ENCODE peak calls at places on chromosomes 4 and X, in ten cellular contexts. F is breast epithelium, I is Calu3, T is lower lobe of right lung, R is fibroblast of the aortic adventitia, L is PC-9, C is lower leg skin, K is testis, E is cardiac muscle cell, Q is AG09319. D is an unnamed sample.

GRCh38 chr4:184824776-184825393 is 883 bp downstream of the ACSL1 start:
- DNase-seq in I (no peak), C (no peak), K (no peak), L (no peak), E (no peak), F (no peak), R (peak; percentile 22), T (no peak), Q (no peak), D (no peak)

GRCh38 chr4:158768577-158769174 is at the start of gene FNIP2:
- DNase-seq in F (peak; percentile 50), C (peak; percentile 53), R (peak; percentile 57), E (peak; percentile 91), I (peak; percentile 76), K (peak; percentile 84), L (peak; percentile 34), Q (peak; percentile 31), T (peak; percentile 88), D (peak; percentile 45)

GRCh38 chr4:15544196-15544730 is 74.6 kb downstream of the CC2D2A start:
- DNase-seq in I (no peak), F (no peak), T (no peak), E (no peak), K (no peak), L (no peak), Q (no peak), C (no peak), R (no peak), D (no peak)

GRCh38 chr4:186819357-186820086 is 95.9 kb upstream of the FAT1 start:
- DNase-seq in R (no peak), E (no peak), T (no peak), C (no peak), L (no peak), Q (no peak), F (no peak), I (no peak), K (no peak), D (no peak)

GRCh38 chr4:173332963-173333657 is 1.0 kb downstream of the HMGB2 start:
- DNase-seq in K (no peak), R (no peak), C (no peak), Q (no peak), F (no peak), L (peak; percentile 38), E (no peak), T (no peak), I (peak; percentile 4), D (no peak)

GRCh38 chrX:15882704-15883539 is 28.3 kb upstream of the AP1S2 start:
- DNase-seq in F (no peak), C (no peak), E (peak; percentile 59), R (peak; percentile 28), L (no peak), Q (no peak), T (no peak), K (no peak), I (peak; percentile 16), D (no peak)

GRCh38 chrX:155534800-155535199 is 76.4 kb upstream of the F8A3 start:
- DNase-seq in L (no peak), R (no peak), C (no peak), K (no peak), I (no peak), Q (no peak), F (no peak), T (no peak), E (no peak), D (no peak)

GRCh38 chrX:155247497-155247896 is 16.8 kb downstream of the RAB39B start:
- DNase-seq in T (no peak), I (no peak), K (no peak), F (no peak), Q (no peak), L (no peak), C (no peak), R (no peak), E (no peak), D (no peak)

DNA sequence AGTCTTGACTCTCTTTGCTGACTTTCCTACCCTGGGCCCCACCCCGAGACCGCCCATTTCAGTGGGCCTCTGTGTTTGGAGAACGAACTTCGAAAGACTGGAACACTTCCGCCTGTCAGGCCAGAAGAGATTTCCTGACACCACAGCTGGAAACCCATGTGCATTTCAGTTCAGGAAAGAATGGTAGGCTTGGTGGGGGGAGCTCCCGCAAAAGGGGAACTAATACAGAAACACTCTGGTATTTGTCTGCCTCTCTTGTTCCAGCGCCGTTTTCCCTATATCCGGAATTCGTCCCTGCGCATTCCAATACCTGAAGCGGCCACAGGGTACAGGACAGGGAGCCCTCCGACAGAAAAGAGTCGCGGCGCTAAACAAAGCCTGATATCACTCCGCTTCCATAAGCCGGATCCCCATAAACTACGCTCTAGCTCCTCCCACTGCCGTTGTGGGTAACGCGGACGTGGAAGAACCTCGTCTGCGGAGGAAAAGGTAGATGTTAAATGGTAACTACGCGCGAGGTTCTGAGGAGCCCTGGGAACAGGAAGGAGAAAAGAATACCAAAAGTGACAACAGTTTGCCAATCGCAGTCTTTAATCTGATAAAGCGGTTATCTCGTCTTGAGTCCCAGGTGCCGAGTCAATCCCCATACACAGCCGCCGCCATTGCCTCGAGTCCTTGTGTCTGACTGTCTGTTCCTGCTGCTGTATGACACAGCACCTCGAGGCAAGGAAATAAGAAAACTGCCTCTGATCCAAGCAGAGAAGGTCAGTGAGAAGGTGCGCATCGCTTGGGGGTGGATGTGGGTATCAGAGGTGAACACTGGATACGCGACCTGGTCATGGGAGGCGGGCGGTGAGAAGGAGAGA is at the start of gene ARMCX5:
- DNase-seq in I (peak; percentile 77), F (peak; percentile 59), T (peak; percentile 78), K (peak; percentile 86), E (peak; percentile 82), Q (peak; percentile 59), L (peak; percentile 79), C (peak; percentile 63), R (peak; percentile 88), D (peak; percentile 74)
- TF ChIP-seq CTCF in I (no peak), F (peak; percentile 26), T (no peak), K (no peak), E (no peak), Q (no peak), L (peak; percentile 20), C (no peak), R (no peak), D (peak; percentile 6)

DNA sequence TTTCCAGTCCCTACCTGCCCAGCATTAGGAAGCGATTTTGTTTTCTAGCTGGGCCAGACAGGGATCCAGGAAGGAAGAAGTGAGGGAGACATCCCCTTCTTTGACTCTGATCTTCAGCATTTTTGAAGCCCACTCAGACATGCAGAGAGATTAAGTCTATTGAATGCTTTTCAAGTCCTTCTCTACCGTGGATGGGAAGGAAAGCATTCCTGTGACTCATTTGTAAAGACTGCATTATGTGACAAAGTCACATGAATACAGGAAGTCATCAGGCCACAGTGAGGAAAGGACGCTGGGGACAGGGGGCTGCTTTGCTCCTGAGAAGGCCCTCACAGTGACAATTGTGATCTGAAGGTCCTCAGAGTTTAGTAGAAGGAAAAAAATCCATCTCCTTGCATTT is 67.4 kb upstream of the GBA3 start:
- DNase-seq in R (no peak), K (no peak), F (no peak), L (no peak), E (no peak), I (no peak), Q (no peak), C (no peak), T (no peak), D (no peak)
- TF ChIP-seq CTCF in R (no peak), K (no peak), F (no peak), L (no peak), E (no peak), I (no peak), Q (no peak), C (no peak), T (no peak), D (no peak)

DNA sequence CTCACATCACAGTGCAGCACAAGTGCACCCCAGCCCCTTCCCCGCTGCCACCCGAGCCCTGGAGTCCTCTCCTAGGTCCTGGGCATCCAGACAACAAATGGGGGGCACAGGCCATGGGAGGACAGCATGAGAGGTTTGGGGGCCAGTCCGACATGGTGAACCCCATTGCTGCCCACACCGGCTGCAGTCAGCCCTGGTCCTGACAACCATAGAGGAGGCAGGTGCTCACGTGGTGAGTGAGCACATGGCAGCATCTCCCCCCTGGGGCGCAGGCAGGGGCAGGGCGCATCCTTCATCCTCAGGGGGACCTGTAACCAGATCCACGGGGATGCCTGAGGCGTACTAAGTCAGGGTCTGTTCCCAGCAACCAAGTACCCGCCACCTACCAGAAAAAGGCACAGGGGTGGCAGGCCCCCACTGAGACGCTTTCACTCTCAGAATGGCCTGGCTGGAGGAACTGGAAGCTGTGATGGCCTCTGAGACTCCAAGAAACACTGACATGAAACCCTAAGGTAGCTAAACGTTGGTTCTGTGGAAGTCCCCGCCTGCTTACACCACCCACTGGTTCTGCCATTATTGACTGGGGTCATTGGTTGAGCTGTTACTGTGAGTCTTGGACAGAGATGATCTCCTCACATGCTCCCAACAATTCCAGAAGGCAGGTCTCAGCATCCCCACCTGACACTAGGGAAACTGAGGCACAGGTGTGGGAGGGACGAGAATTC is 6.5 kb downstream of the ZFYVE28 start:
- DNase-seq in I (no peak), K (no peak), C (no peak), Q (no peak), L (no peak), R (no peak), E (no peak), F (no peak), T (no peak), D (no peak)
- TF ChIP-seq CTCF in I (no peak), K (no peak), C (no peak), Q (no peak), L (no peak), R (no peak), E (no peak), F (no peak), T (no peak), D (no peak)

DNA sequence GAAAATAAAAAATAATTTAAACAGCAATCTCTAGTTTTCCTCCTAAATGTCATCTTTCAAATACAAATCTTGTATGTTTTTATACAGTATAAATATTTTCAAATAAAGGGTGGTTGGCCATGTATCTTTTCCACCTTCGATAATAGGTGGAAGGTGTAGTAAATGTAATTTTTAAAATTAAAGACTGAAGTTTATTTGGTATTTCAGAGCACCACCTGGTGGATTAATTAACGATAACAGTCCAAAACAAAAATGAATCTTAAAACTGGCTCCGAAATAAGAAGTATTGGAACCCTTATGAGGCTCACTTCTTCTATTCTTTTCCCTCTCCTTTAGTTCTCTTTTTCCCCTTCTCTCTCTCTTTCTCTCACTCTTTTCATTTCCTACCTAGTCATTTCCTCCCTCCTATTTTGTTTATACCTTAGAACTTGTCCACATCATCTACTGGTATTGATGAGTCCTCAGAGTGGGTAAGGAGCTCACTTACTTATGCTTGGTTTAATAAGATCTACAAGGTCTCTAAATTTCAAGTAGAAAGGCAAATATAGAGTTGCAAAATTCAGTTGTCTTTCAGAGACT is 82.9 kb upstream of the EXOC1L start:
- DNase-seq in Q (no peak), C (no peak), K (no peak), L (no peak), F (no peak), I (no peak), T (no peak), E (no peak), R (peak; percentile 31), D (no peak)
- TF ChIP-seq CTCF in Q (peak; percentile 18), C (no peak), K (peak; percentile 40), L (peak; percentile 70), F (peak; percentile 23), I (peak; percentile 27), T (peak; percentile 27), E (peak; percentile 28), R (peak; percentile 23), D (peak; percentile 74)

D was measured in foreskin keratinocyte.